ENCODE peak calls at places on chromosome 2, in ten cellular contexts. X, N, R, Q, W, F, H, Z, I and A are unnamed samples.

GRCh38 chr2:100643906-100644501 is 81.2 kb downstream of the PDCL3 start:
- DNase-seq in X (no peak), N (no peak), R (no peak), Q (no peak), W (no peak), F (no peak), H (no peak), Z (no peak), I (no peak), A (no peak)

GRCh38 chr2:107585851-107586250 is 240.8 kb upstream of the RGPD4 start:
- DNase-seq in X (no peak), N (no peak), R (no peak), Q (no peak), W (no peak), F (peak), H (no peak), Z (peak), I (no peak), A (no peak)

GRCh38 chr2:120818441-120818920 is 82.8 kb downstream of the GLI2 start:
- DNase-seq in X (no peak), N (no peak), R (peak), Q (no peak), W (no peak), F (peak), H (no peak), Z (peak), I (peak), A (peak)

GRCh38 chr2:31413025-31413424 is 1.5 kb downstream of the XDH start:
- DNase-seq in X (no peak), N (no peak), R (no peak), Q (no peak), W (no peak), F (no peak), H (no peak), Z (no peak), I (no peak), A (peak)

GRCh38 chr2:224971214-224971613 is 71.1 kb downstream of the DOCK10 start:
- DNase-seq in X (no peak), N (peak), R (no peak), Q (peak), W (no peak), F (no peak), H (no peak), Z (no peak), I (no peak), A (no peak)

GRCh38 chr2:241804326-241805276 is 4.4 kb upstream of the NEU4 start:
- DNase-seq in X (no peak), N (no peak), R (no peak), Q (no peak), W (peak), F (peak), H (peak), Z (no peak), I (no peak), A (peak)

GRCh38 chr2:200939832-200940231 is 23.6 kb downstream of the ORC2 start:
- DNase-seq in X (no peak), N (no peak), R (no peak), Q (no peak), W (no peak), F (no peak), H (no peak), Z (no peak), I (no peak), A (no peak)

GRCh38 chr2:106104332-106105062 is 89.6 kb downstream of the UXS1 start:
- DNase-seq in X (no peak), N (peak), R (peak), Q (peak), W (peak), F (peak), H (peak), Z (peak), I (no peak), A (peak)

GRCh38 chr2:12923907-12924610 is 207.3 kb downstream of the TRIB2 start:
- DNase-seq in X (no peak), N (no peak), R (peak), Q (no peak), W (no peak), F (peak), H (no peak), Z (peak), I (no peak), A (peak)

GRCh38 chr2:17912266-17912691 is 33.8 kb downstream of the KCNS3 start:
- DNase-seq in X (no peak), N (no peak), R (no peak), Q (no peak), W (no peak), F (no peak), H (no peak), Z (no peak), I (no peak), A (no peak)

GRCh38 chr2:24702800-24703199 is 90.4 kb downstream of the PTRHD1 start:
- DNase-seq in X (peak), N (no peak), R (peak), Q (peak), W (no peak), F (peak), H (no peak), Z (peak), I (peak), A (peak)

GRCh38 chr2:150474326-150475074 is 13.0 kb downstream of the RND3 start:
- DNase-seq in X (no peak), N (no peak), R (no peak), Q (no peak), W (no peak), F (no peak), H (no peak), Z (no peak), I (no peak), A (no peak)

GRCh38 chr2:241894681-241895426 is 25.3 kb downstream of the RTP5 start:
- DNase-seq in X (no peak), N (no peak), R (no peak), Q (no peak), W (peak), F (no peak), H (no peak), Z (no peak), I (no peak), A (no peak)

GRCh38 chr2:109208071-109208950 is 79.3 kb downstream of the SH3RF3 start:
- DNase-seq in X (no peak), N (no peak), R (no peak), Q (no peak), W (no peak), F (peak), H (no peak), Z (peak), I (peak), A (peak)

GRCh38 chr2:205580591-205580990 is 101.7 kb upstream of the NRP2 start:
- DNase-seq in X (no peak), N (no peak), R (peak), Q (no peak), W (no peak), F (peak), H (no peak), Z (peak), I (no peak), A (peak)

GRCh38 chr2:48112911-48113687 is 206.8 kb upstream of the FBXO11 start:
- DNase-seq in X (no peak), N (no peak), R (no peak), Q (no peak), W (no peak), F (peak), H (no peak), Z (peak), I (no peak), A (peak)

GRCh38 chr2:112790305-112790704 is 6.0 kb upstream of the IL1A start:
- DNase-seq in X (no peak), N (no peak), R (no peak), Q (no peak), W (no peak), F (no peak), H (no peak), Z (no peak), I (no peak), A (no peak)

GRCh38 chr2:101960903-101961286 is 30.9 kb upstream of the IL1R2 start:
- DNase-seq in X (no peak), N (no peak), R (no peak), Q (no peak), W (no peak), F (no peak), H (no peak), Z (no peak), I (no peak), A (no peak)

GRCh38 chr2:222180619-222181018 is 118.2 kb downstream of the PAX3 start:
- DNase-seq in X (no peak), N (no peak), R (no peak), Q (no peak), W (no peak), F (peak), H (no peak), Z (peak), I (no peak), A (no peak)

GRCh38 chr2:208025814-208026184 is 472 bp upstream of the PLEKHM3 start:
- DNase-seq in X (no peak), N (no peak), R (no peak), Q (no peak), W (no peak), F (no peak), H (no peak), Z (no peak), I (no peak), A (no peak)

GRCh38 chr2:99678651-99679050 is 188.8 kb upstream of the REV1 start:
- DNase-seq in X (no peak), N (no peak), R (no peak), Q (no peak), W (no peak), F (no peak), H (no peak), Z (no peak), I (no peak), A (no peak)

GRCh38 chr2:54641988-54642387 is 81.5 kb upstream of the EML6 start:
- DNase-seq in X (no peak), N (no peak), R (no peak), Q (no peak), W (no peak), F (no peak), H (no peak), Z (no peak), I (no peak), A (no peak)

GRCh38 chr2:54642684-54643430 is 80.6 kb upstream of the EML6 start:
- DNase-seq in X (no peak), N (no peak), R (no peak), Q (no peak), W (no peak), F (no peak), H (no peak), Z (no peak), I (no peak), A (no peak)

GRCh38 chr2:54639609-54640008 is 83.9 kb upstream of the EML6 start:
- DNase-seq in X (no peak), N (no peak), R (no peak), Q (no peak), W (no peak), F (no peak), H (peak), Z (no peak), I (no peak), A (peak)

GRCh38 chr2:54638774-54639187 is 84.7 kb upstream of the EML6 start:
- DNase-seq in X (no peak), N (no peak), R (no peak), Q (no peak), W (no peak), F (no peak), H (no peak), Z (no peak), I (no peak), A (peak)

GRCh38 chr2:54640834-54641540 is 82.5 kb upstream of the EML6 start:
- DNase-seq in X (no peak), N (no peak), R (no peak), Q (no peak), W (no peak), F (no peak), H (no peak), Z (no peak), I (no peak), A (no peak)
- H3K4me3 ChIP-seq in X (no peak), N (no peak), R (no peak), Q (no peak), W (no peak), F (no peak), H (no peak), Z (no peak), I (no peak), A (no peak)

DNA sequence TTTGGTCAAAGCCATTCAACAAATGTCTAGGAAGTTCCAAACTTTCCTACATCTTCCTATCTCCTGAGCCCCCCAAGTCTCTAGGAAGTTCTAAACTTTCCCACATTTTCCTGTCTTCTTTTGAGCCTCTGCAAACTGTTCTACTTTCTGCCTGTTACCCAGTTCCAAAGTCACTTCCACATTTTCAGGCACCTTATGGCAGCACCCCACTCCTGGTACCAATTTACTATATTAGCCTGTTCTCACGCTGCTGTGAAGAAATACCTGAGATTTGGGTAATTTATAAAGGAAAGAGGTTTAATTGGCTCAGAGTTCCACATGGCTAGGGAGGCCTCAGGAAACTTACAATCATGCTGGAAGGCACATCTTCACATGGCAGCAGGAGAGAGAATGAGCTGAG is 869.2 kb downstream of the TDRD15 start:
- DNase-seq in X (no peak), N (no peak), R (no peak), Q (no peak), W (no peak), F (no peak), H (no peak), Z (no peak), I (no peak), A (no peak)
- H3K4me3 ChIP-seq in X (no peak), N (no peak), R (no peak), Q (no peak), W (no peak), F (no peak), H (no peak), Z (no peak), I (no peak), A (no peak)

GRCh38 chr2:217964255-217964654 is 38.5 kb downstream of the TNS1 start:
- DNase-seq in X (no peak), N (no peak), R (no peak), Q (no peak), W (no peak), F (peak), H (no peak), Z (no peak), I (no peak), A (peak)

GRCh38 chr2:217964658-217965161 is 38.1 kb downstream of the TNS1 start:
- DNase-seq in X (no peak), N (no peak), R (no peak), Q (no peak), W (no peak), F (no peak), H (no peak), Z (no peak), I (no peak), A (no peak)

GRCh38 chr2:217969588-217969987 is 33.2 kb downstream of the TNS1 start:
- DNase-seq in X (no peak), N (no peak), R (no peak), Q (no peak), W (no peak), F (no peak), H (no peak), Z (no peak), I (no peak), A (no peak)

GRCh38 chr2:217970206-217970605 is 32.6 kb downstream of the TNS1 start:
- DNase-seq in X (no peak), N (no peak), R (no peak), Q (no peak), W (no peak), F (no peak), H (no peak), Z (no peak), I (no peak), A (no peak)

DNA sequence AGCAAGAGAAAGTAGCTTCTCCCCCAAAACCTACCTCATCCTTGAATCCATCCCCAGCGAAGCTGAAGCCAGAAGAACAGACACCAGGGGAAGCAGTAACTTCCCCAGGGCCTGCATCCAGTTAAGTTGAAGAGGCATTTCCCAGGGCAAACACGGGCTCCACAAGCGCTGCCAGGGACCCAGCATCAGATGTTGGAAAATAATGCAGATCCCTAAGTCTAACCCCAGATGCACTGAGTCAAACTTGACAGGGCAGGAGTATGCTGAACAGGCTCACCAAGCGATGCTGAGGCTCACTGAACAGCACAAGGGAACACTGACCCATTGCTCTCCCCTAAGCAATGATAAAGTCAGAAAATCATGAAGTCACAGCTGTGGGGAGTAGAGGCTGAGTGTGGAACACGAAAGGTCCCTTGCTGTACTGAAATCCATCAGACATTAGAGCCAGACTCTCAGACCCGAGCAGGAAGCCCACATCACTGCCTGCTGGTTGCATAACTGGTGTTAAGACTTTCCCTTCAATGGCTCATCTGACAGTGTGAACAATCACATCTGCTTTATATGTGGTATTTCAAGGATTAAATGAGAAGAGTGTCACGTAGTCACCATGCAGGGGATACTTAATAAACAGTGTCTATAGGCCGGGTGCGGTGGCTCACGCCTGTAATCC is 36.3 kb downstream of the TNS1 start:
- DNase-seq in X (no peak), N (no peak), R (no peak), Q (no peak), W (no peak), F (peak), H (no peak), Z (peak), I (no peak), A (peak)
- H3K4me3 ChIP-seq in X (no peak), N (no peak), R (no peak), Q (no peak), W (no peak), F (no peak), H (no peak), Z (no peak), I (peak), A (no peak)

DNA sequence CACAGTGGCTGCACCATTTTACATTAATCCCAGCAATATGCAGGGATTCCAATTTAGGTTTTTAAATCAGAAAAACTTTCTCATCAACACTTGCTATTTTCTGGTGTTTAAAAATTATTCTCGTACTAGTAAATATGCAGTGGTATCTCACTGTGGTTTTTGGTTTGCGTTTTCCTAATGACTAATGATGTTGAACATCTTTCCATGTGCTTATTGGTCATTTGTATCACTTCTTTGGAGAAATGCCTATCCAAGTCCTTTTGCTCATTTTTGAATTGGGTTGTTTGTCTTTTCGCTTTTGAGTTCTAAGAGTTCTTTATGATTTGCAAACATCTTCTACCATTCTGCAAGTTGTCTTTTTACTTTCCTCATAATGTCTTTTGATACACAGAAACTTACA is 62.1 kb upstream of the TCF7L1 start:
- DNase-seq in X (no peak), N (no peak), R (no peak), Q (no peak), W (no peak), F (peak), H (no peak), Z (peak), I (no peak), A (peak)
- H3K4me3 ChIP-seq in X (no peak), N (no peak), R (no peak), Q (no peak), W (no peak), F (no peak), H (no peak), Z (no peak), I (no peak), A (no peak)

DNA sequence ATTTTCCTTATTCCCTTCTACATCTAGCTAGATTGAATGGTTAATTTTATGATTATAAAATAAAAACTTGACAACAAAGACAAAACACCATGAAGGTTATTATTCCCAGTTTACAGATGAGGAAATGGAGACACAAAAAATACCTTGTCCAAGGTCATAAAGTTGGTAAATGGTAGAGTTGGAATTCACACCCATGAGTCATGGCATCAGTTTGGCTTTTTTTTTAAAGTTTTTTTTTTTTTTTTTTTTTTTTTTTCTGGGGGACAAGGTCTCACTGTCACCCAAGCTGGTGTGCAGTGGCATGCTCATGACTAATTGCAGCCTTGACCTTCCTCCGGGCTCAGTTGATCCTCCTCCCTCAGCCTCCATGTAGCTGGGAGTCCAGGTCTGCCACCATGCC is 70.0 kb downstream of the MTX2 start:
- DNase-seq in X (no peak), N (no peak), R (no peak), Q (no peak), W (no peak), F (no peak), H (no peak), Z (no peak), I (no peak), A (no peak)
- H3K4me3 ChIP-seq in X (no peak), N (no peak), R (no peak), Q (no peak), W (no peak), F (no peak), H (no peak), Z (no peak), I (no peak), A (no peak)

DNA sequence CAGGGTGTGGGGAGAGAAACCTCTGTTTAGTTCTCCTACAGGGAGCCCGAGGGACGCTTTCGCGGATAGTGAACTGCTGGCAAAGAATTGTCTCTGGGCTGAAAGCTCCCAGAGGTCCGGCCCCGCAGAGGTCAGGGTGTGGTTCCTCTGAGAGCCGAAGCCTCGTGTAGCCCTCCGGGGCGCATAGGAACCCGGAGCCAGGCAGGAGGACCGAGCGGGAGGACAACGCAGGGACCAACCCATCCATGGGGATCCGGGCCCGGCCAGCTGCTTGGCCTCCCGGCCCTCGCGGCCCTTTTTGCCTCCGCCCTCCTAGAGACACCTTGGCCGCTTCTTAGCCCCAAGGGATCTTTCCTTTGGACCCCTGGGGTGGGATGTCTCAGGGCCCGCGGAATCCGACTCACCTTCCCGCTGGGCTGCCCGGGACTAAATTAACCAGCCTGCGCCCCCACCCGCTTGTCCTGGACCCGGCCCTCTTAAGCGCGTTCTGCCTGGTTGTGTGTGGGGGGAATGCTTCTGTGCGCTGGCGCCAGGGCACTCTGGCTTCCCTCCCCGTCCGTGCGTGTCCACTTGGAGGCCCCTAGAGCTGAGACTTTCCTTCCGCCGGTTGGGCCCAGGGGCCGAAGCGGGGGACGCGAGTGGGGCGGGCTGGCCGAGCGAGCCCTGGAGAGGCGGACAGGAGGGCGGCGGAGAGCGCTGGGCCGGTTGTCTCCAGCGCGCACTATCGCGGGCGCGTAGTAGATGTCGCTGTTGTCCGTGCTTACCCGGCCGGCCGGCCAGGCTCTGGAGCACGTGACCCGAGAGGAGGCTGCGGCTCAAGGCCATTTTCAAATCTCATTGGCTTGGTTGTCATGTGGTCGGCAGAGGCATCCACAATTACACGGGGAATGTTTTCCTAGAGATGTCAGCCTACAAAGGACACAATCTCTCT is at the start of gene HOXD10:
- DNase-seq in X (no peak), N (no peak), R (no peak), Q (no peak), W (no peak), F (no peak), H (peak), Z (no peak), I (no peak), A (no peak)
- H3K4me3 ChIP-seq in X (peak), N (no peak), R (no peak), Q (no peak), W (no peak), F (no peak), H (no peak), Z (no peak), I (no peak), A (no peak)

GRCh38 chr2:27250652-27251379 is 12.0 kb downstream of the SLC30A3 start:
- DNase-seq in X (no peak), N (no peak), R (no peak), Q (no peak), W (no peak), F (no peak), H (no peak), Z (no peak), I (no peak), A (no peak)
- H3K4me3 ChIP-seq in X (no peak), N (no peak), R (no peak), Q (no peak), W (no peak), F (no peak), H (no peak), Z (no peak), I (no peak), A (no peak)